ENCODE peak calls at places on chromosomes 13 and 19, in seven cellular contexts. G is thyroid gland, E is uterus, F is IMR-90, D is heart right ventricle, J is tibial artery, L is psoas muscle. I is an unnamed sample. For H3K36me3, the result is how much of the 10 kb centered on the place peaks cover.

GRCh38 chr19:41303941-41304340 is 6.0 kb upstream of the CCDC97 start:
- DNase-seq in G (no peak), E (no peak), F (no peak), D (no peak), J (no peak), L (no peak), I (no peak)

GRCh38 chr13:109789262-109789661 is 2.9 kb upstream of the IRS2 start:
- DNase-seq in G (peak), E (no peak), F (no peak), D (no peak), J (no peak), L (no peak), I (no peak)

GRCh38 chr19:35140898-35141626 is 2.0 kb upstream of the FXYD7 start:
- DNase-seq in G (peak), E (peak), F (peak), D (peak), J (peak), L (peak), I (peak)

GRCh38 chr13:75372517-75372916 is 109.5 kb downstream of the TBC1D4 start:
- DNase-seq in G (no peak), E (no peak), F (peak), D (no peak), J (no peak), L (no peak), I (no peak)

GRCh38 chr19:16660763-16661479 is at the start of gene TMEM38A:
- DNase-seq in G (peak), E (peak), F (no peak), D (peak), J (peak), L (peak), I (no peak)

GRCh38 chr13:95641961-95642621 is 2.4 kb downstream of the DZIP1 start:
- DNase-seq in G (peak), E (peak), F (peak), D (peak), J (peak), L (peak), I (no peak)

GRCh38 chr13:33434676-33435075 is 149.1 kb upstream of the STARD13 start:
- DNase-seq in G (no peak), E (no peak), F (no peak), D (no peak), J (no peak), L (no peak), I (no peak)

GRCh38 chr13:77026255-77026782 is 640 bp downstream of the FBXL3 start:
- DNase-seq in G (peak), E (peak), F (peak), D (peak), J (peak), L (peak), I (peak)

GRCh38 chr13:44305845-44306244 is 67.8 kb upstream of the SERP2 start:
- DNase-seq in G (no peak), E (no peak), F (peak), D (no peak), J (no peak), L (no peak), I (no peak)

GRCh38 chr13:53098455-53098854 is 69.8 kb downstream of the OLFM4 start:
- DNase-seq in G (no peak), E (no peak), F (no peak), D (no peak), J (no peak), L (no peak), I (no peak)

GRCh38 chr13:29754486-29754806 is 96.0 kb downstream of the UBL3 start:
- DNase-seq in G (peak), E (no peak), F (peak), D (no peak), J (no peak), L (no peak), I (no peak)

GRCh38 chr13:67298297-67298696 is 68.2 kb upstream of the PCDH9 start:
- DNase-seq in G (no peak), E (no peak), F (peak), D (no peak), J (no peak), L (no peak), I (no peak)

GRCh38 chr13:41610426-41610825 is 153.1 kb downstream of the RGCC start:
- DNase-seq in G (peak), E (peak), F (peak), D (peak), J (no peak), L (peak), I (no peak)

GRCh38 chr13:46605824-46606554 is 53.0 kb downstream of the LRCH1 start:
- DNase-seq in G (no peak), E (no peak), F (no peak), D (no peak), J (no peak), L (no peak), I (no peak)

GRCh38 chr13:51849145-51850101 is 4.4 kb upstream of the TMEM272 start:
- DNase-seq in G (peak), E (no peak), F (peak), D (no peak), J (no peak), L (no peak), I (no peak)

GRCh38 chr19:23957660-23958281 is 43.1 kb downstream of the ZNF726 start:
- DNase-seq in G (peak), E (no peak), F (peak), D (no peak), J (no peak), L (no peak), I (no peak)

GRCh38 chr19:31586282-31586681 is 237.0 kb upstream of the TSHZ3 start:
- DNase-seq in G (no peak), E (no peak), F (peak), D (no peak), J (no peak), L (no peak), I (no peak)

GRCh38 chr13:48066310-48066989 is 28.5 kb downstream of the MED4 start:
- DNase-seq in G (no peak), E (no peak), F (peak), D (no peak), J (no peak), L (no peak), I (no peak)

DNA sequence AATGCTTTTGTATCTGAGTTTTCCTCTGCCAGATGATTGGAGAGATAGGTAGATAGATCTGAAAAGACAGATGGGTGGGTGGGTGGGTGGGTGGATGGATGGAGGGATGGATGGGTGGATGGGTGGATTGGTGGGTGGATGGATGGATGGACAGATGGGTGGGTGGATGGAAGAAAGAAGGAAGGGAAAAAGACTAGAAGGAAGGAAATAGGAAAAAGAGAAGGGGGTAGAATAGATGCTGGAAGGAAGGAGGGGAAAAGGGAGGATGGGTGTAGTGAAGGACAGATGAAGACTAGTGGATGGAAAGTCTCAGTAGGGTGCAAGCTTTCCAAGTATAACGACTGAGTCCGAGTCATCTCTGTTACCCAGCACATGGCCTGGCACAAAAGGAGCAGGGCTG is 19.0 kb upstream of the FBL start:
- DNase-seq in G (no peak), E (no peak), F (no peak), D (no peak), J (no peak), L (no peak), I (no peak)
- H3K36me3 ChIP-seq in G (half or more), E (under half), F (under half), D (under half), J (under half), L (under half), I (under half)

GRCh38 chr19:13163609-13164364 is 13.6 kb downstream of the IER2 start:
- DNase-seq in G (peak), E (peak), F (peak), D (peak), J (peak), L (peak), I (no peak)

GRCh38 chr19:13160557-13160956 is 10.3 kb downstream of the IER2 start:
- DNase-seq in G (no peak), E (no peak), F (peak), D (no peak), J (no peak), L (no peak), I (no peak)

GRCh38 chr19:13165091-13165997 is 15.1 kb downstream of the IER2 start:
- DNase-seq in G (no peak), E (no peak), F (no peak), D (no peak), J (no peak), L (no peak), I (no peak)

GRCh38 chr19:13162749-13163608 is 12.8 kb downstream of the IER2 start:
- DNase-seq in G (peak), E (peak), F (peak), D (peak), J (peak), L (peak), I (peak)

DNA sequence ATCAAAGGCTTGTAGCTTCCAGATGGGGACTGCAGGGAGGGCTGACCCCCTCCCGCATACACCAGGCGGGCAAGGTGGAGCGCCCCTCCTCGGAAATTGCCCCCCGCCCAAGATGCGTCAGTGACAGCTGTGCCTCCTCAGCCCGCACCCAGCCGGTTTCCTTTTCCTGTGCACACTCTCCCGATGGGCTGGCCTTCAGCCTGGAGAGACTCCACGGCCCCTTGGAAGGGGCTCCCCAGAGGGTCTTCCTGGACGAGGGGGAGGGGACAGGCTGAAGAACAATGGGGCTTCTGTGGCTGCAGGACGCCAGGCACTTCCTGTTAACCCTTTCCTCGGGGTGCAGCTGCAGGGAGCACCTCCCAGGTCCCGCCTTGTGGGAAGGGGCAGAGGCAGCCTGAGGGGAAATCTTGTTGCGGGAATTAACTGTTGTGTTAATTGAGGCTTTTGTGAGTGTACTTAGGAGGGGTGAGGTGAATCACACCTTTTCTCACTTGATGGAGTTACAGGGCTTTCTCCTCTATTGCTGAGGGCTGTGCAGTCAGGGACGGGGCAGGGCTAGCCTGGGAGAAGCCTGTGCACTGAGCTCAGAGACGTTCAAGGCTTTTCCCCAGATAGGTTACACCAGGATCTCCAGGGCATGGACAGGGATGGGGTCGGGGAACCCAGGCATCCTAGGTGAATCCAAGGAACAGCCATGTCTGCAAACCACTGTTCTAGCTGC is 14.3 kb downstream of the IER2 start:
- DNase-seq in G (peak), E (peak), F (peak), D (peak), J (peak), L (no peak), I (no peak)
- H3K27ac ChIP-seq in G (peak), E (peak), F (peak), D (peak), J (peak), L (peak), I (peak)

GRCh38 chr19:49799271-49799797 is 13.8 kb downstream of the FUZ start:
- DNase-seq in G (no peak), E (no peak), F (no peak), D (no peak), J (no peak), L (no peak), I (no peak)

GRCh38 chr19:49801401-49801888 is 11.6 kb downstream of the FUZ start:
- DNase-seq in G (no peak), E (peak), F (no peak), D (no peak), J (no peak), L (no peak), I (no peak)

GRCh38 chr19:49801966-49802661 is 11.0 kb downstream of the FUZ start:
- DNase-seq in G (peak), E (peak), F (peak), D (peak), J (peak), L (peak), I (peak)

GRCh38 chr19:49799798-49800376 is 13.2 kb downstream of the FUZ start:
- DNase-seq in G (no peak), E (no peak), F (no peak), D (no peak), J (no peak), L (no peak), I (no peak)

GRCh38 chr19:49800771-49801170 is 12.3 kb downstream of the FUZ start:
- DNase-seq in G (no peak), E (no peak), F (no peak), D (no peak), J (no peak), L (no peak), I (no peak)
- H3K36me3 ChIP-seq in G (under half), E (under half), F (half or more), D (half or more), J (half or more), L (under half), I (half or more)

DNA sequence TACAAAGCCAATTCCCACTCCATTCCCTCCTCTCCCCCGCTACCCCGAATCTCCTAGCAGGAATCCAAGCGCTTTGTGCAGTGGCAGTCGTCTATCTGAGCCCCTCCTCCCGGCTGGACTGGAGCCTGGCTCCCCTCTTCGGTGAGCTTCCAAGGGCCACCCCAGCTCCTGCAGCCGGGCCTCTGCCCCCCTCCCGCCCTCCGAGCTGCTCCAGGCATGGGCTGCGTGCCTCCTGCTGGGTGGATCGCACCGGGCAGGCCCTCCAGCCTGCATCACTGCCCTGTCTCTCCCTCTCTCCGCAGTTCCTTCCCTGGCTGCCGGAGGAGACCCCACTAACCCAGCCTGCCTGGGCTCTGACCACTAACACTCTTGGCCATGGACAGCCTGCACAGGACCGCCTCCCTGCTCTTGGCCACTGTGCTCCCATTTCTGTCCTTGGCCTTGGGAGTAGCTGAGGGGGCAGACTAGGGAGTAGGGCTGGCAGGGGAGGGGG is 12.9 kb upstream of the LENG8 start:
- DNase-seq in G (no peak), E (no peak), F (no peak), D (no peak), J (no peak), L (no peak), I (no peak)
- H3K27ac ChIP-seq in G (no peak), E (peak), F (no peak), D (no peak), J (no peak), L (no peak), I (no peak)

GRCh38 chr19:2040647-2041435 is 10.2 kb downstream of the MKNK2 start:
- DNase-seq in G (peak), E (peak), F (no peak), D (no peak), J (no peak), L (no peak), I (no peak)

GRCh38 chr19:2042485-2043268 is 8.4 kb downstream of the MKNK2 start:
- DNase-seq in G (peak), E (peak), F (no peak), D (peak), J (no peak), L (peak), I (no peak)

GRCh38 chr19:2041436-2041685 is 9.7 kb downstream of the MKNK2 start:
- DNase-seq in G (no peak), E (no peak), F (no peak), D (no peak), J (no peak), L (no peak), I (no peak)

GRCh38 chr19:2043269-2043641 is 7.8 kb downstream of the MKNK2 start:
- DNase-seq in G (no peak), E (peak), F (no peak), D (no peak), J (no peak), L (no peak), I (no peak)

DNA sequence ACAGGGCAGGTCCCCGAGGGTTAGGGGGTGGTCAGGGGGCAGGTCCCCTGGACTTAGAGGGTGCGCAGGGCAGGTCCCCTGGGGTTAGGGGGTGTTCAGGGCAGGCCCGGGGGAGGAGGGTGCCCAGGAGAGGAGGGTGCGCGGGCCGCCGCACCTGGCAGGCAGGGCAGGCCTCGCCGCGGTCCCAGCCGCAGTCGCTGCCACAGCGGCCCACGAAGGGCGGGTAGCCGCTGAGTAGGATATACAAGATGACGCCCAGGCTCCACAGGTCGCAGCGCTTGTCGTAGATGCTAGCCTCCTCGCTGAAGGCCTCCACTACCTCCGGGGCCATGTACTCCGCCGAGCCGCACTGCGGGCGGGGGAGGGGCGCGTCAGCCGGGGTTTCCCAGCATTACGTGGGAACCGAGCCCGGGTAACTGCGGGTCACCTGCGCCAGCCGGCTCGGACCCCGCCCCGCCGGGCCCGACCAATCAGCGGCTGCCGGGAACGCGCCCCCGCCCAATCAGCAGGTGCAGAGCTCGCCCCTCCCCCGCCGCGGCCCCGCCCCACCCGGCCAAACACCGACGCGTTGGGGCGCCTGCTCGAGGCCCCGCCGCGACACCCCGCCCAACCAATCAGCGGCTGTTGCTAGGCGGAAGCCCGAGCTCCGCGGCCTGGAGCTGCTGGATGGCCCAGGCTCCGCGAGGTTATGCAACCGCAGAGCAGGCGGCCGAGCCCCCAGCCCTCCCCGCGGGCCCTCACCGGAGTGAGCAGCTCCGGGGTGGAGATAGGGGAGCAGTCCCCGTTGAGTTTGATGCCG is 9.2 kb downstream of the MKNK2 start:
- DNase-seq in G (peak), E (peak), F (peak), D (peak), J (peak), L (peak), I (peak)
- H3K36me3 ChIP-seq in G (half or more), E (under half), F (half or more), D (half or more), J (half or more), L (under half), I (half or more)

GRCh38 chr19:14127176-14127575 is 9.2 kb downstream of the ASF1B start:
- DNase-seq in G (no peak), E (no peak), F (no peak), D (peak), J (no peak), L (peak), I (no peak)

GRCh38 chr19:14118165-14119051 is 846 bp upstream of the PRKACA start:
- DNase-seq in G (peak), E (peak), F (peak), D (peak), J (peak), L (peak), I (no peak)

GRCh38 chr19:14119644-14120496 is 2.3 kb upstream of the PRKACA start:
- DNase-seq in G (no peak), E (no peak), F (no peak), D (no peak), J (no peak), L (no peak), I (no peak)

GRCh38 chr19:14120497-14120780 is 2.9 kb upstream of the PRKACA start:
- DNase-seq in G (no peak), E (no peak), F (no peak), D (no peak), J (no peak), L (no peak), I (no peak)

GRCh38 chr19:14122924-14123323 is 5.4 kb upstream of the PRKACA start:
- DNase-seq in G (no peak), E (no peak), F (no peak), D (no peak), J (no peak), L (no peak), I (no peak)
- H3K27ac ChIP-seq in G (no peak), E (no peak), F (no peak), D (no peak), J (no peak), L (no peak), I (no peak)

GRCh38 chr13:37037231-37037630 is 22.3 kb downstream of the SUPT20H start:
- DNase-seq in G (no peak), E (no peak), F (no peak), D (no peak), J (no peak), L (no peak), I (no peak)
- H3K36me3 ChIP-seq in G (under half), E (under half), F (half or more), D (half or more), J (half or more), L (under half), I (under half)

GRCh38 chr19:33048806-33049676 is 15.6 kb downstream of the RHPN2 start:
- DNase-seq in G (no peak), E (no peak), F (peak), D (no peak), J (no peak), L (no peak), I (no peak)
- H3K27ac ChIP-seq in G (no peak), E (no peak), F (no peak), D (no peak), J (no peak), L (no peak), I (no peak)

DNA sequence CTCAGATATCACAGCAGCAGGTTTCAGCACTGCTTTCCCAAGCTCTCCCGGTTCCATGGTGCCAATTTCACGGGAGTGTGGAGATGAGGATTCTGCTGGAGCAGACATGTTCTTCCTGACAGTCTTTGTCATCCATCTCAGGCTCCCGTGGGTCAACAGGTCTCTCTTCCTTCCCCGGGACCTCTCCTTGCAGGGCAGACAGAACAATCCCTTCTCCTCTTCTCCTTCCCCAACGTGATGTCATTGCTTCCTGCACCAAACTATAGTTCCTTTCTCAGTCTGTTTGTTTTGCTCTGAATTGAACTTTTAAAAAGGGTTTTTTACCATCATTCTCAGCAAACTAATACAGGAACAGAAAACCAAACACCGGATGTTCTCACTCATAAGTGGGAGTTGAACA is 107.9 kb downstream of the ZNF536 start:
- DNase-seq in G (no peak), E (no peak), F (no peak), D (no peak), J (no peak), L (no peak), I (no peak)
- H3K36me3 ChIP-seq in G (under half), E (under half), F (under half), D (under half), J (under half), L (under half), I (under half)

I was measured in thoracic aorta.